ENCODE peak calls at places on chromosome 5, in nine cellular contexts. O, P, V, A, Z, W, Q, J and K are unnamed samples.

GRCh38 chr5:138583984-138584637 is 8.9 kb upstream of the HSPA9 start:
- DNase-seq in Q (no peak), W (no peak), O (no peak), V (no peak), Z (no peak), A (no peak), J (no peak), P (no peak), K (no peak)

GRCh38 chr5:59525957-59526356 is 367.6 kb downstream of the PDE4D start:
- DNase-seq in P (no peak), A (no peak), O (peak), V (no peak), J (no peak), Q (peak), W (peak), Z (no peak), K (peak)

GRCh38 chr5:102815560-102816324 is 60.6 kb downstream of the PAM start:
- DNase-seq in Q (peak), W (no peak), A (no peak), P (no peak), V (no peak), Z (no peak), O (no peak), J (no peak), K (peak)

GRCh38 chr5:118553662-118554061 is 434.7 kb downstream of the DTWD2 start:
- DNase-seq in Z (peak), J (peak), Q (peak), V (no peak), P (peak), O (peak), A (peak), W (peak), K (peak)

GRCh38 chr5:75214928-75215327 is 21.8 kb downstream of the ANKRD31 start:
- DNase-seq in O (no peak), Q (no peak), V (no peak), Z (no peak), P (no peak), A (no peak), W (no peak), J (no peak), K (no peak)

GRCh38 chr5:60563696-60564324 is 136.2 kb downstream of the DEPDC1B start:
- DNase-seq in A (no peak), Z (no peak), P (no peak), V (no peak), W (no peak), O (no peak), J (no peak), Q (no peak), K (no peak)

GRCh38 chr5:121090822-121091221 is 626.7 kb downstream of the PRR16 start:
- DNase-seq in A (no peak), Q (no peak), J (no peak), V (no peak), P (no peak), Z (no peak), W (no peak), O (no peak), K (peak)

GRCh38 chr5:159010611-159011497 is 88.9 kb downstream of the EBF1 start:
- DNase-seq in J (no peak), W (no peak), A (no peak), Q (peak), P (no peak), Z (no peak), V (no peak), O (no peak), K (peak)

GRCh38 chr5:6868170-6868569 is 154.9 kb downstream of the TENT4A start:
- DNase-seq in P (no peak), W (no peak), V (no peak), Z (no peak), A (no peak), Q (no peak), J (no peak), O (no peak), K (no peak)

GRCh38 chr5:180522350-180522749 is 28.2 kb downstream of the CNOT6 start:
- DNase-seq in A (no peak), J (no peak), Z (no peak), V (no peak), O (no peak), Q (no peak), P (no peak), W (no peak), K (peak)

GRCh38 chr5:60891667-60892066 is 47.6 kb upstream of the ELOVL7 start:
- DNase-seq in V (no peak), P (no peak), O (no peak), W (no peak), A (no peak), Q (no peak), J (no peak), Z (no peak), K (no peak)

GRCh38 chr5:52685621-52686370 is 101.9 kb upstream of the ITGA1 start:
- DNase-seq in W (no peak), J (no peak), P (no peak), O (no peak), A (no peak), Z (no peak), V (no peak), Q (no peak), K (no peak)

GRCh38 chr5:72209515-72210115 is 102.3 kb downstream of the MAP1B start:
- DNase-seq in A (no peak), Q (peak), V (no peak), J (no peak), P (no peak), O (no peak), W (peak), Z (no peak), K (peak)

GRCh38 chr5:157148734-157149615 is 6.3 kb upstream of the MED7 start:
- DNase-seq in J (peak), V (peak), Q (peak), P (peak), O (no peak), W (peak), Z (peak), A (no peak), K (peak)

GRCh38 chr5:122390107-122390506 is 78.1 kb downstream of the SNCAIP start:
- DNase-seq in A (no peak), J (no peak), V (no peak), Z (no peak), O (no peak), P (no peak), W (no peak), Q (no peak), K (no peak)

GRCh38 chr5:59064256-59064655 is 481.4 kb downstream of the RAB3C start:
- DNase-seq in J (no peak), O (no peak), A (no peak), P (no peak), Q (no peak), V (no peak), Z (no peak), W (no peak), K (no peak)

GRCh38 chr5:131169810-131170539 is 769 bp upstream of the LYRM7 start:
- DNase-seq in A (no peak), W (no peak), Q (no peak), Z (no peak), P (no peak), J (no peak), V (no peak), O (no peak), K (no peak)

GRCh38 chr5:122154910-122155309 is 25.6 kb downstream of the ZNF474 start:
- DNase-seq in Z (peak), Q (peak), P (no peak), O (no peak), W (peak), V (no peak), J (no peak), A (no peak), K (peak)

GRCh38 chr5:6458833-6459232 is 10.2 kb downstream of the UBE2QL1 start:
- DNase-seq in O (no peak), W (no peak), Q (no peak), V (no peak), A (no peak), P (no peak), Z (no peak), J (no peak), K (no peak)

GRCh38 chr5:169431386-169431785 is 130.4 kb upstream of the SLIT3 start:
- DNase-seq in W (peak), J (no peak), A (no peak), P (no peak), Q (peak), V (no peak), O (no peak), Z (no peak), K (no peak)

GRCh38 chr5:57770029-57770428 is 287.4 kb upstream of the ACTBL2 start:
- DNase-seq in Z (no peak), P (no peak), Q (no peak), W (no peak), J (no peak), V (no peak), O (no peak), A (no peak), K (no peak)

GRCh38 chr5:141883184-141883947 is 5.2 kb upstream of the PCDH1 start:
- DNase-seq in J (no peak), P (peak), Q (peak), V (peak), W (peak), A (no peak), O (no peak), Z (no peak), K (peak)
- H3K4me3 ChIP-seq in J (no peak), P (no peak), Q (no peak), V (no peak), W (no peak), A (no peak), O (no peak), Z (no peak), K (no peak)

DNA sequence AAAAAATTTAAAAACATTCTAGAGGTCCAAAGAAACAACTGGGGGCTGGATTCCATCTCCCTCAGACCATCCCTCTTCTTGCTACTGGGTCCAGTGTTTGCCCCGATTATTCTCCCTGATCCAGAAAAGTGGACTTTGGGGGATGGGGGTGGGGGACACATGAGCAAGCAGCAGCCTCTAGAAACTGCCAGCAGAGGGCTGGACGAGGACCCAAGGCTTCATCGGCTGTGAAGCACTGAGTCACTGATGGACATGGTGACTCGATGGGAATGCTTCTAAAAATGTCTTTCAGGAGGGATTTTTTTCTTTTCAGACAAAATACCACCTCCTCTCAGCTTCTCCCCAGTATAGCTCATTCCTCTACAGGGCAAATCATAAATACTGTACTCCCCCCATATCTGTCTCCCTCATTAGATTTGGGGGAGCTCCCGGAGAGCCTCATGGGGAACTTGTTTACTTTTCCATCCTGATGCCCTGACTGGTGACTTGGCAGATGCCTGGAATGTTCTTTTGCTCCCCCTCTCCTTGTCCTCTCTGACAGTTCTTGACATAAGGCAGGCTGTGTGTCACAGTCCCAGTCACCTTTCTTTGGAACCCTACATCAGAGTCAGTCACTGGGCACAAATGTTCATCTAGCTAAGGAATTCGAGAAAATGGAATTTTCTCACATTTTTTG is 67.2 kb upstream of the STC2 start:
- DNase-seq in W (peak), P (no peak), Q (peak), J (no peak), A (peak), O (no peak), Z (no peak), V (no peak), K (peak)
- TF ChIP-seq CTCF in W (peak), P (no peak), Q (peak), J (peak), A (peak), O (peak), Z (peak), V (no peak), K (peak)

DNA sequence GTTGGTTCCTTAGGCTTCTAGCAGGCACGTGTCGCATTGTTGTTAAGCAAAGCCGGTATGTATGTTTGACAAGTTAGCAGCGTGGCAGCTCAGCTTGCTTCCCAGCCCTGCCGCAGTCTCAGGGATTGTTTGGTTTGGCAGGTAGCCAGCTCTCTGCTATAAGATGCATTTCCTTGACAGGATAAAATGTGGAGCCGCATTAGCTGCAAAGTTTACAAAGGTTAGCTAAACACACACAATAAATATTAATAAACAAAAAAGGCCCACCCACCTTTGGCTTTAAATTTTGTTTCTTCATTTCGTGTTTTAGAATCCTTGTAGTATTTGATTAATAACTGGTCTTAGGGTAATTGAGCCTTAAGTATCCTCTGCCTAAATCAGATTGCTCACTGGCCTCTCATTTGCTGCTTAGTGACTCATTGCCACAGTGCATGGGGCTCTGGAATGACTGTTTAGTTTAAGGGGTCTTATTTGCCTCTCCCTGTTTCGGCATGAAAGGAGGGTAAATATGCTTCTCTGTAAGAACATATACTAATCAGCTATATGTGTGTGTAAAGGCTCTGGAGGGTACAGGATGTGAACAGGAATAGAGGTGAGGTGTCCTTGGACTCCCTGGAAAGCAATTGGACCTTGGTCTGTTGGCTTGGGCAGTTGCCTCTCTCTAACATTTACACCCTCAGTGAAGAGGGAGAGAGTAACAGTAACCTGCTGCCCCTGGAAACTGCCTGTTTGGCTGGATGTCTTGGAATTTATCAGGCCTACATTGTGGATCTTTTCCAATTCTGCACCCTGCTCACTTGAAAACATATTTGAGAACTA is 122.0 kb downstream of the GDNF start:
- DNase-seq in Z (no peak), V (peak), Q (peak), O (no peak), J (peak), W (peak), P (no peak), A (no peak), K (peak)
- H3K4me3 ChIP-seq in Z (no peak), V (no peak), Q (no peak), O (no peak), J (no peak), W (no peak), P (no peak), A (no peak), K (no peak)

DNA sequence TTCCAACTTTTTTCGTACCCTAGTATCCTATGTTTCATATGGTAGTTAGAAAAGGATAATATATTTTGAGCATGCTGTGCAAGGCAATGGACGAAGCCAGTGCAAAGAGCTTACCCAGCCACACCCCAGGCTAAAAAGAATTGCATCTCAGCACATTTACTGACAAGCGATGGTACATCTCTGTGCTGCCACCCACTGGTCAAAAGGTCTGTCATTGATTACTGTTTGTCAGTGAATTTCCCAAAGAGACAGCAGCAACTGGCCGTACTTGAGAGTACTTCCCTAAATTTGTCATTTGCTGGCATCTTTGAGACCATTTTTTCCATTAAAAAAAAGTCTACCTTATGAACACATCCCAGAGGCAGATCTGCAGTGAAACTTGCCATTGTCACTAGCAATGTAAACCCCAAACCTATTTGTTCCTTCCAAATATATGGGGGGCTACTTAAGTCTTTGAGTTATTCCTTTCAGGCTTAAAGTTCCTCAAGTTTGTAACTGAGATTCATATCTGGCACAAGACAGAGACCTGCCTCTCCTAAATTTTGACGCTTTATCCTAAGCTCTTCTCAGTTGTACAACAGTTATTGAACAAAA is 184.3 kb downstream of the CTNND2 start:
- DNase-seq in W (no peak), J (no peak), Z (peak), O (no peak), Q (no peak), P (no peak), V (peak), A (no peak), K (no peak)
- TF ChIP-seq CTCF in W (no peak), J (no peak), Z (no peak), O (peak), Q (no peak), P (peak), V (no peak), A (no peak), K (no peak)

GRCh38 chr5:73450041-73450598 is 1.5 kb upstream of the FOXD1 start:
- DNase-seq in V (no peak), J (no peak), A (no peak), Q (no peak), W (no peak), Z (no peak), P (no peak), O (no peak), K (no peak)

GRCh38 chr5:73450672-73451217 is 2.2 kb upstream of the FOXD1 start:
- DNase-seq in A (no peak), P (no peak), O (no peak), V (no peak), Q (no peak), Z (no peak), J (no peak), W (no peak), K (no peak)

GRCh38 chr5:73452215-73452614 is 3.6 kb upstream of the FOXD1 start:
- DNase-seq in A (no peak), P (no peak), O (no peak), W (no peak), V (no peak), Q (no peak), Z (no peak), J (no peak), K (no peak)

GRCh38 chr5:73448451-73449136 is at the start of gene FOXD1:
- DNase-seq in P (no peak), W (peak), Z (peak), O (peak), V (peak), A (peak), J (peak), Q (peak), K (peak)

GRCh38 chr5:73451218-73452130 is 2.9 kb upstream of the FOXD1 start:
- DNase-seq in P (no peak), V (peak), O (no peak), Z (no peak), A (no peak), W (peak), J (no peak), Q (peak), K (peak)
- H3K4me3 ChIP-seq in P (peak), V (no peak), O (peak), Z (peak), A (peak), W (peak), J (peak), Q (peak), K (peak)

GRCh38 chr5:1795506-1795905 is 4.1 kb downstream of the MRPL36 start:
- DNase-seq in O (no peak), P (no peak), W (no peak), V (no peak), J (no peak), Q (no peak), A (no peak), Z (peak), K (no peak)

GRCh38 chr5:1797109-1797800 is 2.4 kb downstream of the MRPL36 start:
- DNase-seq in Z (peak), A (no peak), Q (no peak), V (no peak), P (no peak), J (no peak), W (no peak), O (no peak), K (no peak)

GRCh38 chr5:1795931-1796330 is 3.7 kb downstream of the MRPL36 start:
- DNase-seq in W (no peak), A (no peak), Q (no peak), Z (peak), V (no peak), J (no peak), O (no peak), P (no peak), K (no peak)

GRCh38 chr5:1797855-1798254 is 1.8 kb downstream of the MRPL36 start:
- DNase-seq in J (no peak), A (no peak), P (no peak), V (no peak), Z (peak), O (no peak), W (no peak), Q (no peak), K (no peak)

DNA sequence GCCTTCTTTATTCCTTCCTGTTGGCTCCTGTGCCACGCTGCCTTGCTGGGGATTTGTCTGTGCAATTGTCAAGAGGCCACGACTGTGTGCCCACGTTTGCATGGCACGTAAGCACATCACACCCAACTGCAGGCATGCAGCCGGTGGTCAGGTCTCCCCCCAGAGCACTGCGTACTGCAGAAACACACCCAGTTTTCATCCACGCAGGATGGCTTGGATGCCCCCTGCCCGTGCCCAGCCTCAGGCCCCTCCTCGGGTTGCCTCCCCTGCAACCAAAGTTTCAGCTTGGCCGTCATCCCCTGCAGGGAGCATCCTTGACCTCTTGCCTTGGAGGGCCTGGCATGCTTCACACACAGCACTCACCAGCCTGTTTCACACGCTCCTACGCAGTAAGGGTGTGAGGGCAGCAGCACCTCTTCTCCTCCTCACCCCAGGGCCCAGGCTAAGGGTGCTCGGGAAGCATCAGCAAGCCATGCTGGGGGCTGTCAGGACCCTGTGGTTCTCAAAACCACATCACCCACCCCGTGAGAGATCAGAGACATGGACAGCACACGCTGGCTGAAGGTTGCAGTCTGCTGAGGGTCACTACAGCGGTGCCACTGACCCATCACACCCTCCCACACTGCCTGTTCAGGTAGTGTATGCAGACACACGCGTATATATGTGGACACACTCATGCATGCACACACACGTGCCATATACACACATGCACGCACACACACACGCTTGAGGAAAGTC is 3.1 kb downstream of the MRPL36 start:
- DNase-seq in W (no peak), O (no peak), A (no peak), P (no peak), Q (no peak), V (no peak), Z (peak), J (no peak), K (no peak)
- TF ChIP-seq CTCF in W (no peak), O (no peak), A (no peak), P (no peak), Q (no peak), V (no peak), Z (no peak), J (no peak), K (no peak)

DNA sequence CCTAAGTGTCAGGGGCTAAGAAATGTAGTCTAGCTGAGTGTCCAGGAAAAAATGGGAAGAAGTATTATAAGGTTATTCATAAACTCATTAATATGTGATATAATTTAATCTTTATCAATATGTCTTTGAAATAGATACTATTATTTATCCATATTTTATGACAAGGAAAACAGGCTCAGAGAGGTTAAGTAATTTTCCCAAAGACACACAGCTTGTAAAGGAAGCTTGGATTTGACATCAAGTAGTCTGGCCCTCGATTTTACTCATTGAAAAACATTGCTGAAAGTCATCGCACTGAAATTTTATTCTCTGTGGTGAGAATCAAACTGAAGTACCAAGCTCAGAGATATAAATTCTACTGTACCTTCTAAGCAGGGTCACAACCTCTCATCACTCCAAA is 276.9 kb downstream of the MSX2 start:
- DNase-seq in O (no peak), A (no peak), J (no peak), V (no peak), P (no peak), Z (no peak), Q (no peak), W (no peak), K (no peak)
- H3K4me3 ChIP-seq in O (no peak), A (no peak), J (no peak), V (no peak), P (no peak), Z (no peak), Q (no peak), W (no peak), K (no peak)